ENCODE peak calls at places on chromosome 1, in seven cellular contexts. J, O, K, N, H, R and T are unnamed samples.

GRCh38 chr1:236113324-236114032 is 28.9 kb upstream of the GPR137B start:
- DNase-seq in J (no peak), O (no peak), K (no peak), N (no peak), H (no peak), R (no peak), T (no peak)

GRCh38 chr1:150973826-150974579 is 632 bp downstream of the CERS2 start:
- DNase-seq in J (peak), O (no peak), K (peak), N (peak), H (peak), R (no peak), T (no peak)

GRCh38 chr1:70256664-70257063 is 35.5 kb downstream of the SRSF11 start:
- DNase-seq in J (no peak), O (no peak), K (no peak), N (no peak), H (no peak), R (no peak), T (no peak)

GRCh38 chr1:164695956-164696665 is 137.1 kb downstream of the PBX1 start:
- DNase-seq in J (no peak), O (no peak), K (no peak), N (no peak), H (no peak), R (no peak), T (no peak)

GRCh38 chr1:158864595-158864994 is 33.4 kb downstream of the MNDA start:
- DNase-seq in J (no peak), O (no peak), K (no peak), N (no peak), H (no peak), R (no peak), T (no peak)

GRCh38 chr1:180633092-180634045 is 1.5 kb downstream of the XPR1 start:
- DNase-seq in J (no peak), O (no peak), K (no peak), N (peak), H (no peak), R (no peak), T (no peak)

GRCh38 chr1:200336111-200336845 is 73.6 kb downstream of the ZNF281 start:
- DNase-seq in J (no peak), O (no peak), K (no peak), N (no peak), H (no peak), R (no peak), T (no peak)

GRCh38 chr1:59593798-59594790 is 220.7 kb upstream of the HOOK1 start:
- DNase-seq in J (no peak), O (no peak), K (no peak), N (no peak), H (no peak), R (no peak), T (no peak)

GRCh38 chr1:40783001-40783905 is at the start of gene KCNQ4:
- DNase-seq in J (peak), O (no peak), K (no peak), N (peak), H (peak), R (peak), T (no peak)

GRCh38 chr1:97567000-97567749 is 353.7 kb downstream of the DPYD start:
- DNase-seq in J (no peak), O (no peak), K (no peak), N (no peak), H (no peak), R (no peak), T (no peak)

GRCh38 chr1:56709269-56709880 is 64.3 kb downstream of the PRKAA2 start:
- DNase-seq in J (no peak), O (no peak), K (no peak), N (peak), H (no peak), R (no peak), T (no peak)

GRCh38 chr1:58774027-58774426 is 9.8 kb downstream of the JUN start:
- DNase-seq in J (no peak), O (no peak), K (no peak), N (no peak), H (no peak), R (no peak), T (no peak)

GRCh38 chr1:12505639-12506311 is 112.2 kb downstream of the DHRS3 start:
- DNase-seq in J (no peak), O (no peak), K (no peak), N (no peak), H (no peak), R (no peak), T (no peak)

GRCh38 chr1:94382163-94382562 is 36.0 kb upstream of the ABCD3 start:
- DNase-seq in J (no peak), O (no peak), K (no peak), N (peak), H (no peak), R (no peak), T (no peak)

GRCh38 chr1:36040238-36040637 is 43.7 kb upstream of the TEKT2 start:
- DNase-seq in J (no peak), O (no peak), K (no peak), N (no peak), H (no peak), R (no peak), T (no peak)

GRCh38 chr1:53781654-53782053 is 42.7 kb upstream of the GLIS1 start:
- DNase-seq in J (no peak), O (no peak), K (no peak), N (no peak), H (no peak), R (no peak), T (no peak)

GRCh38 chr1:114504023-114504422 is 7.0 kb downstream of the TRIM33 start:
- DNase-seq in J (no peak), O (no peak), K (no peak), N (no peak), H (no peak), R (no peak), T (no peak)

GRCh38 chr1:112778136-112778535 is 63.0 kb upstream of the PPM1J start:
- DNase-seq in J (no peak), O (no peak), K (no peak), N (no peak), H (no peak), R (no peak), T (no peak)

GRCh38 chr1:211135342-211135950 is 1.5 kb upstream of the KCNH1 start:
- DNase-seq in J (no peak), O (peak), K (no peak), N (peak), H (no peak), R (no peak), T (peak)

GRCh38 chr1:1918901-1919303 is at the start of gene TMEM52:
- DNase-seq in J (no peak), O (no peak), K (no peak), N (no peak), H (no peak), R (no peak), T (no peak)

GRCh38 chr1:27021347-27022031 is 8.8 kb upstream of the TENT5B start:
- DNase-seq in J (no peak), O (no peak), K (no peak), N (no peak), H (no peak), R (no peak), T (no peak)

GRCh38 chr1:155322953-155323728 is 2.4 kb downstream of the RUSC1 start:
- DNase-seq in J (peak), O (peak), K (peak), N (peak), H (peak), R (peak), T (peak)

GRCh38 chr1:202561726-202562442 is 148.4 kb downstream of the SYT2 start:
- DNase-seq in J (no peak), O (no peak), K (no peak), N (no peak), H (no peak), R (no peak), T (no peak)